ENCODE peak calls at places on chromosomes 2 and 18, in seven cellular contexts. A, Z, U, R, G, B and E are unnamed samples. For H3K4me1 and H3K9me3, the result is how much of the 10 kb centered on the place peaks cover.

GRCh38 chr18:58454406-58455061 is 174.4 kb downstream of the ALPK2 start:
- DNase-seq in A (no peak), Z (no peak), U (no peak), R (no peak), G (no peak), B (no peak), E (no peak)

GRCh38 chr2:120208381-120209353 is 14.5 kb downstream of the TMEM185B start:
- DNase-seq in A (no peak), Z (no peak), U (no peak), R (no peak), G (no peak), B (no peak), E (no peak)

GRCh38 chr2:196607073-196607472 is 32.4 kb upstream of the CCDC150 start:
- DNase-seq in A (no peak), Z (peak), U (no peak), R (no peak), G (no peak), B (peak), E (no peak)

GRCh38 chr2:197894751-197895274 is 90.4 kb downstream of the PLCL1 start:
- DNase-seq in A (no peak), Z (no peak), U (no peak), R (no peak), G (no peak), B (no peak), E (no peak)

GRCh38 chr2:215712850-215713230 is 277.0 kb upstream of the FN1 start:
- DNase-seq in A (no peak), Z (no peak), U (no peak), R (no peak), G (no peak), B (peak), E (no peak)

GRCh38 chr2:54918647-54919280 is 131.5 kb downstream of the RTN4 start:
- DNase-seq in A (no peak), Z (no peak), U (no peak), R (no peak), G (no peak), B (no peak), E (no peak)

GRCh38 chr18:69845588-69846506 is 101.8 kb downstream of the CD226 start:
- DNase-seq in A (no peak), Z (no peak), U (no peak), R (no peak), G (no peak), B (peak), E (no peak)

GRCh38 chr2:207952564-207953345 is 72.6 kb downstream of the PLEKHM3 start:
- DNase-seq in A (no peak), Z (no peak), U (no peak), R (no peak), G (no peak), B (no peak), E (no peak)

GRCh38 chr2:70956141-70956540 is 20.4 kb downstream of the ATP6V1B1 start:
- DNase-seq in A (peak), Z (no peak), U (no peak), R (no peak), G (no peak), B (no peak), E (no peak)

GRCh38 chr2:112627060-112628040 is 18.4 kb upstream of the SLC20A1 start:
- DNase-seq in A (peak), Z (peak), U (peak), R (no peak), G (no peak), B (peak), E (no peak)

GRCh38 chr2:151071906-151072305 is 189.8 kb downstream of the RBM43 start:
- DNase-seq in A (no peak), Z (no peak), U (no peak), R (no peak), G (no peak), B (no peak), E (no peak)

GRCh38 chr2:102508863-102509262 is 35.8 kb downstream of the SLC9A4 start:
- DNase-seq in A (no peak), Z (no peak), U (no peak), R (no peak), G (no peak), B (no peak), E (no peak)

GRCh38 chr2:128466377-128467175 is 147.9 kb upstream of the HS6ST1 start:
- DNase-seq in A (peak), Z (peak), U (no peak), R (no peak), G (no peak), B (no peak), E (no peak)

GRCh38 chr2:174012347-174013309 is 47.5 kb upstream of the SP3 start:
- DNase-seq in A (peak), Z (peak), U (no peak), R (no peak), G (peak), B (peak), E (peak)

GRCh38 chr2:232316382-232317190 is 62.0 kb upstream of the ALPP start:
- DNase-seq in A (no peak), Z (no peak), U (no peak), R (no peak), G (no peak), B (no peak), E (no peak)

GRCh38 chr18:64330976-64331375 is 182.1 kb upstream of the LINC00305 start:
- DNase-seq in A (no peak), Z (no peak), U (no peak), R (no peak), G (no peak), B (no peak), E (no peak)

GRCh38 chr2:26563686-26564085 is 77.5 kb downstream of the CIB4 start:
- DNase-seq in A (no peak), Z (no peak), U (no peak), R (no peak), G (no peak), B (no peak), E (no peak)

GRCh38 chr2:69012310-69013122 is 463 bp upstream of the ANTXR1 start:
- DNase-seq in A (peak), Z (peak), U (peak), R (peak), G (peak), B (peak), E (peak)

GRCh38 chr18:7870855-7871254 is 303.7 kb downstream of the PTPRM start:
- DNase-seq in A (no peak), Z (no peak), U (no peak), R (no peak), G (no peak), B (peak), E (no peak)

GRCh38 chr2:85811850-85812735 is 58.3 kb downstream of the ATOH8 start:
- DNase-seq in A (no peak), Z (no peak), U (no peak), R (no peak), G (no peak), B (no peak), E (no peak)

GRCh38 chr2:19818543-19818942 is 83.2 kb downstream of the TTC32 start:
- DNase-seq in A (no peak), Z (no peak), U (no peak), R (no peak), G (no peak), B (no peak), E (no peak)

GRCh38 chr18:46849007-46849406 is 68.3 kb downstream of the PIAS2 start:
- DNase-seq in A (no peak), Z (no peak), U (no peak), R (no peak), G (no peak), B (no peak), E (no peak)

GRCh38 chr2:18922276-18922675 is 332.9 kb upstream of the NT5C1B start:
- DNase-seq in A (no peak), Z (no peak), U (no peak), R (no peak), G (no peak), B (no peak), E (no peak)

GRCh38 chr2:4979127-4979526 is 713.1 kb upstream of the SOX11 start:
- DNase-seq in A (no peak), Z (no peak), U (no peak), R (no peak), G (no peak), B (no peak), E (no peak)

GRCh38 chr2:7083580-7084509 is 166.6 kb downstream of the RNF144A start:
- DNase-seq in A (no peak), Z (no peak), U (no peak), R (no peak), G (no peak), B (peak), E (no peak)

GRCh38 chr2:53568463-53568862 is 199.1 kb upstream of the CHAC2 start:
- DNase-seq in A (no peak), Z (no peak), U (no peak), R (no peak), G (no peak), B (peak), E (no peak)

GRCh38 chr2:70686577-70687460 is 81.2 kb downstream of the ADD2 start:
- DNase-seq in A (peak), Z (peak), U (peak), R (no peak), G (no peak), B (peak), E (no peak)

GRCh38 chr2:142535311-142535710 is 342.2 kb upstream of the KYNU start:
- DNase-seq in A (no peak), Z (no peak), U (no peak), R (no peak), G (no peak), B (no peak), E (no peak)

GRCh38 chr18:67794512-67794911 is 278.0 kb upstream of the DSEL start:
- DNase-seq in A (no peak), Z (no peak), U (no peak), R (no peak), G (no peak), B (peak), E (no peak)

GRCh38 chr2:181070119-181070833 is 89.9 kb downstream of the UBE2E3 start:
- DNase-seq in A (no peak), Z (no peak), U (peak), R (no peak), G (no peak), B (peak), E (no peak)

GRCh38 chr2:120622886-120623753 is 112.5 kb upstream of the GLI2 start:
- DNase-seq in A (peak), Z (no peak), U (no peak), R (no peak), G (no peak), B (no peak), E (no peak)

GRCh38 chr2:43132523-43133301 is 93.7 kb downstream of the ZFP36L2 start:
- DNase-seq in A (no peak), Z (no peak), U (no peak), R (no peak), G (no peak), B (no peak), E (no peak)

GRCh38 chr2:27185331-27186026 is 26.4 kb upstream of the ATRAID start:
- DNase-seq in A (no peak), Z (peak), U (no peak), R (no peak), G (peak), B (peak), E (no peak)

DNA sequence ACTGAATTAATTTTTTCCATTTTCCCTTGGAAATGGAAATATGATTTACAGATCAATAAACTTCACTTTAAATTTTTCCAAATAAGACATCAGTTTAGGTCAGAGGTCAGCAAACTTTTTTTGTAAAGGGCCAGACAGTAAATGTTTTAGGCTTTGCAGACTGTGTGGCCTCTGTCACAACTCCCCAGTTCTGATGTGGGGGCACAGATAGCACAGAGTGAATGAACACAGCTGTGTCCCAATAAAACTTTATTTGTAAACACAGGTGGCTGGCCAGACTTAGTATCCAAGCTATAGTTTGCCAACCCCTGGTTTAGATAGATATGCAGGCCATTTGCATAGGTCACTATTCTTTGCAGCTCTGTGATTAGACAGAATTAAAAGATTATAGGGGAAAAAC is 59.9 kb downstream of the WDSUB1 start:
- DNase-seq in A (no peak), Z (no peak), U (no peak), R (no peak), G (no peak), B (no peak), E (no peak)
- H3K4me1 ChIP-seq in A (under half), Z (under half), U (under half), R (under half), G (half or more), B (under half), E (under half)

DNA sequence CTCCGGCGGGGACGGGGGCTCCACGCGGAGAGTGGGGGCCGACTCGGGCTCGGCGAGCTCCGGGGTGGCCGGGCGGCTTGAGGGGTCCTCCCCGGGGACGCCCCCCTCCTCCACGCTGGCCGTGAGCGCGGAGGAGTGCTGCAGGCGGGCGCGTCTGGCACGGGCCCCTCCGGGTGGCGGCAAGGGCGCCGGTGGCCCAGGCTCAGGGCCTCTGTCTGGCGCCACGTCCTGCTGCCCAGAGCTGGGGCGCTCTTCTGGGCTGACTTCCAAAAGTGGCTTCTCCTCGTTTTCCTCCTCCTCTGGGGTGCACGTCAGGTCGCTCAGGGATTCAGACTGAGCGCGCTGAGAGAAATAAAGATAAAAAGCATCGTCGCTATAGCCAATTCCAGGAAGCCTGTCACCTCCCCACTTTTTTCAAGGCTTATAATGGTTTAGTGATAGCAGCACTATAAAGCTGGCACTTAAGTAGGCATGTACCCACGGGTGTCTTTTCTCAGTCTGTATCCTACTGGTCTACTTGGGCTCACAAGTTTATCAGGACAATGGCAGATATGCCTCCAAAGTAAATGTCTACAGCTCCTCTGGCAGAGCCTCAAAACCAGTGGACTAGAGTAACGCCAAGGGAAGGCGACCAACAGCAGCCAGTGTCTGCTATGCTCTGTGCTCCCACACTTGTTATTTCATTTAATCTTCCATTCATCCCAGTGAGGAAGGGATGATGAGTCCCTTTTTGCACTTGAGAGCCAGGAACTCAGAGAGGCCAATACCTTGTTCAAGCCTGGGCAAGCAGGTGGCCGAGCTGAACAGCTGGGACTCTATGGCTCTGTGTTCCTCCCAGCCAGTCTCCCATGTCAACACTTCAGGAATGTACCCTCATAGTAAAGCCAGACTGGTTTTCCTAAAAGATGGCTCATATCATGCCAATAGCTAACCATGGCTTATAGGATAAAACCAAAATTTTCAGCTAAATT is 92.5 kb upstream of the MGAT4A start:
- DNase-seq in A (no peak), Z (no peak), U (no peak), R (no peak), G (no peak), B (no peak), E (no peak)
- H3K4me3 ChIP-seq in A (peak), Z (no peak), U (no peak), R (peak), G (peak), B (no peak), E (no peak)

GRCh38 chr18:78503129-78503528 is 476.5 kb upstream of the SALL3 start:
- DNase-seq in A (no peak), Z (no peak), U (no peak), R (no peak), G (no peak), B (no peak), E (no peak)
- H3K9me3 ChIP-seq in A (under half), Z (under half), U (under half), R (under half), G (under half), B (under half), E (under half)

GRCh38 chr2:162477011-162477410 is 133.1 kb downstream of the GCA start:
- DNase-seq in A (no peak), Z (no peak), U (no peak), R (no peak), G (no peak), B (no peak), E (no peak)
- H3K4me1 ChIP-seq in A (under half), Z (under half), U (under half), R (under half), G (under half), B (under half), E (under half)

GRCh38 chr18:22563098-22563707 is 145.5 kb upstream of the CTAGE1 start:
- DNase-seq in A (no peak), Z (peak), U (peak), R (no peak), G (no peak), B (peak), E (no peak)
- H3K4me3 ChIP-seq in A (no peak), Z (no peak), U (no peak), R (no peak), G (no peak), B (no peak), E (no peak)

GRCh38 chr2:239770240-239770639 is 254.9 kb downstream of the NDUFA10 start:
- DNase-seq in A (peak), Z (no peak), U (no peak), R (no peak), G (peak), B (no peak), E (no peak)

GRCh38 chr2:239769574-239770145 is 255.5 kb downstream of the NDUFA10 start:
- DNase-seq in A (peak), Z (peak), U (no peak), R (no peak), G (peak), B (no peak), E (no peak)

GRCh38 chr2:239767016-239767905 is 257.9 kb downstream of the NDUFA10 start:
- DNase-seq in A (peak), Z (no peak), U (no peak), R (no peak), G (peak), B (no peak), E (no peak)

GRCh38 chr2:239768907-239769573 is 256.1 kb downstream of the NDUFA10 start:
- DNase-seq in A (peak), Z (no peak), U (no peak), R (no peak), G (peak), B (no peak), E (no peak)

DNA sequence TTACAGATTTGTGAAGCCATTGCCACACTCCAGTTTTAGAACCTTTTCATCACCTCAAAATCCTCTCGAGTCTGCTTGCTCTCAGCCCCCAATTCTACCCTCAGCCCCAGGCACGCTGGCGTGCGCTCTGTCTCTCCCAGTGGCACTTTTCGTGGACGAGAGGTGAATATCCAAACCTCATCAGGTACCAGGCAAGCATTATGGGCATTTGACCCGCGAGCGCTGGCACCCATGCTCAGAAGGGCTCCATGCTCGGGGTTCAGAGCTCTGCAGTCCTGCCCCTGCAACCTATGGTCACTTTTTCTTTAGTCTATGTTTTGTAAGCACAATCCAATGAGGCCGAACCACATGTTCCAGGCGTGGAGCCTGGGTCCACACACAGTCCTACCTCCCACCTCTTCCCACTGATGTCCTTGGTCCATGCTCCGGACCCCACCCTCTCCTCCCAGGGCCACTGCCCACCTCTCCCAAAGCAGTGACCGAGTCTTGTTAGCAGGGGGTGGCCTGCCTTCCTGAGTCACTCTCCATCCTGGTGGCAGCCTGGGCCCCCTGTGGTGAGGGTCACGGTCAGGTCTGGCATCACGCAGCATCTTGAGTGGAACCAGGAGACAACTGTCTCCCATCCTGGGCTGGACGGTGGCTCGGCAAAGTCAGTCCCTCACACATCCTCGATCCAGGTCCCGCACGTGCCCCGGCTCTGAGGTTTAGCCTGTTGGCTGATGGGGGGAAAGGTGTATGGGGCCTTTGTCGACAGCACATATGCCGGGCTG is 256.9 kb downstream of the NDUFA10 start:
- DNase-seq in A (peak), Z (no peak), U (no peak), R (no peak), G (peak), B (no peak), E (no peak)
- H3K9me3 ChIP-seq in A (under half), Z (under half), U (under half), R (under half), G (under half), B (under half), E (under half)

GRCh38 chr2:66428986-66429612 is 5.8 kb upstream of the MEIS1 start:
- DNase-seq in A (no peak), Z (no peak), U (peak), R (no peak), G (no peak), B (peak), E (no peak)
- H3K4me1 ChIP-seq in A (under half), Z (under half), U (under half), R (under half), G (under half), B (under half), E (under half)